ENCODE peak calls at places on chromosomes 2 and 18, in seven cellular contexts. A is HCT116, W is HepG2, X is T47D, N is K562, U is H1, B is GM12878. O is an unnamed sample.

GRCh38 chr2:36359006-36359580 is 3.5 kb downstream of the CRIM1 start:
- DNase-seq in A (no peak), W (no peak), X (no peak), N (no peak), U (no peak), B (no peak), O (peak; percentile 22)

GRCh38 chr2:108907822-108908716 is 81.0 kb downstream of the EDAR start:
- DNase-seq in A (no peak), W (no peak), X (no peak), N (no peak), U (peak; percentile 37), B (no peak), O (peak; percentile 10)

GRCh38 chr2:138030459-138030858 is 66.2 kb downstream of the HNMT start:
- DNase-seq in A (no peak), W (no peak), X (no peak), N (no peak), U (no peak), B (peak; percentile 38), O (no peak)

GRCh38 chr18:52312321-52312720 is 27.7 kb upstream of the DCC start:
- DNase-seq in A (no peak), W (no peak), X (no peak), N (no peak), U (no peak), B (no peak), O (no peak)

GRCh38 chr2:240911641-240912265 is 5.6 kb downstream of the CROCC2 start:
- DNase-seq in A (no peak), W (no peak), X (no peak), N (no peak), U (no peak), B (no peak), O (no peak)

GRCh38 chr2:85605406-85606115 is 3.1 kb upstream of the TMEM150A start:
- DNase-seq in A (no peak), W (peak; percentile 87), X (no peak), N (no peak), U (no peak), B (no peak), O (no peak)

GRCh38 chr18:70973626-70974025 is 684.8 kb downstream of the SOCS6 start:
- DNase-seq in A (no peak), W (no peak), X (no peak), N (no peak), U (no peak), B (no peak), O (no peak)

GRCh38 chr2:172148246-172148645 is 45.5 kb upstream of the DLX2 start:
- DNase-seq in A (no peak), W (no peak), X (no peak), N (no peak), U (no peak), B (no peak), O (no peak)

GRCh38 chr2:225488743-225489142 is 89.2 kb downstream of the NYAP2 start:
- DNase-seq in A (no peak), W (no peak), X (no peak), N (no peak), U (no peak), B (no peak), O (no peak)

GRCh38 chr2:240579071-240579762 is 7.3 kb upstream of the CAPN10 start:
- DNase-seq in A (no peak), W (no peak), X (no peak), N (peak; percentile 49), U (no peak), B (no peak), O (no peak)

GRCh38 chr2:166867874-166868514 is 20.3 kb upstream of the XIRP2 start:
- DNase-seq in A (no peak), W (no peak), X (no peak), N (no peak), U (no peak), B (no peak), O (no peak)

GRCh38 chr2:45739796-45740485 is 88.5 kb downstream of the PRKCE start:
- DNase-seq in A (no peak), W (no peak), X (no peak), N (no peak), U (no peak), B (no peak), O (no peak)

GRCh38 chr2:200121931-200122330 is 166.5 kb downstream of the MAIP1 start:
- DNase-seq in A (no peak), W (no peak), X (no peak), N (no peak), U (no peak), B (no peak), O (no peak)

GRCh38 chr2:202411097-202411496 is 35.0 kb downstream of the BMPR2 start:
- DNase-seq in A (no peak), W (no peak), X (no peak), N (no peak), U (no peak), B (no peak), O (no peak)

GRCh38 chr2:8927510-8928456 is 75.7 kb downstream of the MBOAT2 start:
- DNase-seq in A (no peak), W (no peak), X (no peak), N (peak; percentile 91), U (no peak), B (no peak), O (no peak)

GRCh38 chr2:43209204-43209717 is 17.1 kb downstream of the ZFP36L2 start:
- DNase-seq in A (no peak), W (no peak), X (no peak), N (no peak), U (no peak), B (no peak), O (no peak)

GRCh38 chr2:28652217-28652616 is 99.4 kb upstream of the PPP1CB start:
- DNase-seq in A (no peak), W (no peak), X (no peak), N (no peak), U (no peak), B (no peak), O (no peak)

GRCh38 chr2:186576614-186577013 is 13.2 kb upstream of the ITGAV start:
- DNase-seq in A (no peak), W (no peak), X (no peak), N (no peak), U (no peak), B (no peak), O (no peak)
- TF ChIP-seq JUND in A (no peak), W (no peak), X (no peak), N (no peak), U (no peak), B (no peak), O (no peak)

GRCh38 chr2:220966636-220967035 is 605.5 kb downstream of the EPHA4 start:
- DNase-seq in A (no peak), W (no peak), X (no peak), N (no peak), U (no peak), B (no peak), O (no peak)
- TF ChIP-seq JUND in A (no peak), W (no peak), X (no peak), N (no peak), U (no peak), B (no peak), O (no peak)

GRCh38 chr2:182631299-182631698 is 84.8 kb upstream of the DNAJC10 start:
- DNase-seq in A (no peak), W (no peak), X (no peak), N (no peak), U (no peak), B (no peak), O (no peak)

GRCh38 chr2:182622231-182622630 is 93.8 kb upstream of the DNAJC10 start:
- DNase-seq in A (no peak), W (no peak), X (no peak), N (no peak), U (no peak), B (no peak), O (no peak)

GRCh38 chr2:182628901-182629300 is 87.2 kb upstream of the DNAJC10 start:
- DNase-seq in A (no peak), W (no peak), X (no peak), N (no peak), U (no peak), B (no peak), O (no peak)

GRCh38 chr2:182621810-182622209 is 94.2 kb upstream of the DNAJC10 start:
- DNase-seq in A (no peak), W (no peak), X (no peak), N (no peak), U (no peak), B (no peak), O (no peak)

GRCh38 chr2:182625814-182626213 is 90.2 kb upstream of the DNAJC10 start:
- DNase-seq in A (no peak), W (no peak), X (no peak), N (no peak), U (no peak), B (no peak), O (no peak)
- TF ChIP-seq JUND in A (no peak), W (no peak), X (no peak), N (no peak), U (no peak), B (no peak), O (no peak)

GRCh38 chr2:99729104-99729503 is 239.3 kb upstream of the REV1 start:
- DNase-seq in A (no peak), W (no peak), X (no peak), N (no peak), U (no peak), B (no peak), O (peak; percentile 28)
- TF ChIP-seq JUND in A (no peak), W (no peak), X (no peak), N (no peak), U (no peak), B (no peak), O (no peak)

DNA sequence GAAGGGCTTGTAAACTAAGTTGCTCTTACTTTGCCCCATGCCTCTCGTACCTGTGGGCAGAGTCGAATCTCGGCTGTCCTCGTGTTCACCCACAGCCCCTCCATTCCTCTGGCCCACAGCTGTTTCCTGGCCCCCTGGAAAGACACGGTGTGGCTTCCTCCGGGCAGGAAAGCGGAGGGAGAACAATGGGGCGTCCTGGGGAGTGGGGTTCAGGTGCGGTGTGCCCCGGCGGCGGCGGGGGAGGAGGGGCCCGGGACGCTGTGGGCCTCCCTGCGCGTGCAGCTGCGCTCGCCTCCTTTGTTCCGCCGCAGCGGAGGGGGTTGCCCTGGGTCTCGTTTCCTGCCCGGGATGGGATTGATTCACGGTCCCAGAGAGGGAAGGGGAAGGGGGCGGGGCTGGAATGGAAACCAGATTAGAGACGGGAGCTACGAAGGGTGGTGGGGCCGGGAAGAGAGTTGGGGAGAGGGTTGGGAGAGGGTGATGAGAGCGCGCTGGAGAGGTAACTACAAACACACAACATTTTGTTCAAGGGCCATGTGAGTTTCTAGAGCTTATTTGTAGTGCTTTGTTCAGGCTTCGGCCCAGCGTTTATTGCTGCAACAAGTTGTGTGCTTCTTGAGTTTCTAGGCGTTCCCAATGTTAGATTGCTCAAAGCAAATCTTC is 796 bp downstream of the MYO1B start:
- DNase-seq in A (peak; percentile 19), W (peak; percentile 88), X (no peak), N (no peak), U (peak; percentile 91), B (no peak), O (peak; percentile 79)
- TF ChIP-seq JUND in A (no peak), W (peak; percentile 51), X (no peak), N (no peak), U (no peak), B (no peak), O (no peak)

DNA sequence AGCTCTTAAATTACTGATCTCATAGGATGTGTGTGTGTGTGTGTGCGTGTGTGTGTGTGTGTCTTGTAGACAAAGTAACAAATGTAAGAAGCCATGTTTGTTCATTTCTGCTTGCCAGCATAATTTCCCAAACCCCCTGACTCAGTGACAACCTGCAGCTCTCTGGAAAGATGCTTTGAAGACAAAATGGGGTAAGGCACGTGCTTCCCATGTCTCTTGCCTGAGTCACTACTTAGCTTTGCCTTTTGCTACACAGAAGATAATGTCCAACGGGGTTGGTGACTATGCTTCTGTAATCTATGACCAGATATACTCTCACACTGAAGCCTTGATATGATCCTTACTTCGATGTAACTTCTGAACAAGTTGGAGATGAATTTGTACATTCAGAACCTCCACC is 332.0 kb downstream of the SLC4A3 start:
- DNase-seq in A (no peak), W (no peak), X (no peak), N (no peak), U (no peak), B (no peak), O (no peak)
- TF ChIP-seq JUND in A (no peak), W (no peak), X (no peak), N (no peak), U (no peak), B (no peak), O (no peak)

O was measured in SK-N-SH.